ENCODE peak calls at places on chromosomes 1 and 21, in six cellular contexts. G is uterus, A is stomach, W is spleen, N is prostate gland, C is IMR-90. V is an unnamed sample.

GRCh38 chr1:33219886-33220661 is 36.2 kb upstream of the ZNF362 start:
- DNase-seq in G (no peak), A (no peak), W (no peak), N (peak; percentile 15), C (peak; percentile 45), V (no peak)

GRCh38 chr1:7574121-7575040 is 196.7 kb upstream of the VAMP3 start:
- DNase-seq in G (peak; percentile 29), A (peak; percentile 86), W (peak; percentile 64), N (peak; percentile 42), C (peak; percentile 21), V (peak; percentile 75)

GRCh38 chr1:30040081-30041019 is 683.0 kb downstream of the MATN1 start:
- DNase-seq in G (no peak), A (no peak), W (no peak), N (no peak), C (no peak), V (no peak)

GRCh38 chr1:67570473-67571143 is 114.4 kb upstream of the GADD45A start:
- DNase-seq in G (no peak), A (no peak), W (no peak), N (no peak), C (peak; percentile 97), V (peak; percentile 40)

GRCh38 chr1:50973875-50974617 is 4.0 kb downstream of the CDKN2C start:
- DNase-seq in G (no peak), A (no peak), W (no peak), N (no peak), C (no peak), V (no peak)

GRCh38 chr1:221886311-221887090 is 144.6 kb upstream of the DUSP10 start:
- DNase-seq in G (no peak), A (no peak), W (no peak), N (no peak), C (no peak), V (no peak)

GRCh38 chr1:201501812-201502510 is 5.0 kb downstream of the CSRP1 start:
- DNase-seq in G (peak; percentile 69), A (no peak), W (peak; percentile 30), N (peak; percentile 37), C (no peak), V (peak; percentile 58)

GRCh38 chr1:157969693-157970485 is 23.6 kb upstream of the KIRREL1 start:
- DNase-seq in G (peak; percentile 58), A (no peak), W (no peak), N (no peak), C (peak; percentile 88), V (peak; percentile 50)

GRCh38 chr1:157948547-157949152 is 44.8 kb upstream of the KIRREL1 start:
- DNase-seq in G (no peak), A (no peak), W (no peak), N (no peak), C (peak; percentile 42), V (peak; percentile 14)

GRCh38 chr1:7403265-7404045 is 367.6 kb upstream of the VAMP3 start:
- DNase-seq in G (no peak), A (peak; percentile 19), W (peak; percentile 20), N (peak; percentile 2), C (peak; percentile 68), V (no peak)

GRCh38 chr1:84969489-84970250 is 27.2 kb downstream of the MCOLN2 start:
- DNase-seq in G (no peak), A (no peak), W (no peak), N (no peak), C (no peak), V (no peak)

GRCh38 chr1:203325418-203326091 is 20.2 kb downstream of the BTG2 start:
- DNase-seq in G (no peak), A (peak; percentile 86), W (peak; percentile 88), N (peak; percentile 65), C (no peak), V (peak; percentile 75)

GRCh38 chr1:58576727-58577675 is at the start of gene TACSTD2:
- DNase-seq in G (no peak), A (peak; percentile 84), W (peak; percentile 86), N (peak; percentile 96), C (no peak), V (peak; percentile 94)

GRCh38 chr1:246647113-246647512 is 77.1 kb upstream of the SCCPDH start:
- DNase-seq in G (no peak), A (no peak), W (no peak), N (no peak), C (peak; percentile 71), V (peak; percentile 16)

GRCh38 chr1:162889989-162890388 is 29.0 kb upstream of the CCDC190 start:
- DNase-seq in G (no peak), A (no peak), W (no peak), N (no peak), C (no peak), V (no peak)

GRCh38 chr1:38173157-38173831 is 126.7 kb upstream of the POU3F1 start:
- DNase-seq in G (no peak), A (no peak), W (no peak), N (no peak), C (no peak), V (no peak)

GRCh38 chr21:15514073-15514946 is 215.5 kb upstream of the USP25 start:
- DNase-seq in G (no peak), A (no peak), W (no peak), N (no peak), C (no peak), V (no peak)

GRCh38 chr1:32073387-32074229 is 869 bp downstream of the TMEM39B start:
- DNase-seq in G (no peak), A (no peak), W (peak; percentile 69), N (no peak), C (no peak), V (no peak)

GRCh38 chr21:46664316-46664995 is 29.0 kb downstream of the PRMT2 start:
- DNase-seq in G (no peak), A (no peak), W (no peak), N (no peak), C (no peak), V (no peak)

GRCh38 chr1:38242506-38242905 is 195.9 kb upstream of the POU3F1 start:
- DNase-seq in G (no peak), A (no peak), W (no peak), N (no peak), C (no peak), V (no peak)

GRCh38 chr1:119009300-119009660 is 21.1 kb upstream of the TBX15 start:
- DNase-seq in G (no peak), A (no peak), W (no peak), N (no peak), C (no peak), V (no peak)

GRCh38 chr1:103106426-103107321 is 1.6 kb downstream of the COL11A1 start:
- DNase-seq in G (no peak), A (no peak), W (no peak), N (peak; percentile 6), C (peak; percentile 30), V (peak; percentile 34)

GRCh38 chr1:147717051-147717705 is 43.2 kb downstream of the GJA5 start:
- DNase-seq in G (no peak), A (peak; percentile 52), W (no peak), N (peak; percentile 57), C (no peak), V (peak; percentile 47)

GRCh38 chr21:42220138-42220701 is 1.3 kb downstream of the ABCG1 start:
- DNase-seq in G (peak; percentile 54), A (peak; percentile 69), W (peak; percentile 92), N (peak; percentile 62), C (peak; percentile 82), V (peak; percentile 82)

GRCh38 chr1:84753516-84754375 is 63.5 kb upstream of the SSX2IP start:
- DNase-seq in G (peak; percentile 72), A (peak; percentile 75), W (peak; percentile 86), N (peak; percentile 69), C (peak; percentile 78), V (peak; percentile 77)

GRCh38 chr1:59298178-59298583 is 1.3 kb downstream of the FGGY start:
- DNase-seq in G (peak; percentile 42), A (no peak), W (no peak), N (no peak), C (no peak), V (no peak)

DNA sequence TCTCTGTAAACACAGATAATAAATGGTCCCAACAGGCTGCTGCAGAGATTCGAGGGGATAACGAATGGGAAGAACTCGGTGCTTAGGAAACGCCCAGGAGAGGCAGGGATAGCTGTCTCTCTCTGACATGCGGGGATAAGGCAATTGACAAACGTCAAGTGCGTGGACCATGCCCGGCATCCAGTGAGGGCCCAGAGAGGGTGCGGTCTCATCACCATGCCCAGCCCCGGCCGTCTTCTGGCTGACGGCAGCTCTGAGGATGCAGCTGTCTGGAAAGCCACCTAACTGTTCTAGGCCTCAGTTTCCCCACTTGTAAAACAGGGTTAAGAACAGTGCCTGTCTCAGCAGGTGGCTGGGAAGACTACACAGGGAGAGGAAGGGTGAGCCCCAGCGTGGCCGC is 48.1 kb downstream of the ACOT7 start:
- DNase-seq in G (no peak), A (no peak), W (no peak), N (no peak), C (no peak), V (no peak)
- TF ChIP-seq CTCF in G (no peak), A (no peak), W (no peak), N (no peak), C (no peak), V (no peak)

GRCh38 chr1:25774921-25775774 is 24.8 kb upstream of the SELENON start:
- DNase-seq in G (no peak), A (no peak), W (peak; percentile 82), N (no peak), C (no peak), V (no peak)
- TF ChIP-seq POLR2A in G (no peak), A (no peak), W (no peak), N (no peak), C (no peak), V (no peak)

DNA sequence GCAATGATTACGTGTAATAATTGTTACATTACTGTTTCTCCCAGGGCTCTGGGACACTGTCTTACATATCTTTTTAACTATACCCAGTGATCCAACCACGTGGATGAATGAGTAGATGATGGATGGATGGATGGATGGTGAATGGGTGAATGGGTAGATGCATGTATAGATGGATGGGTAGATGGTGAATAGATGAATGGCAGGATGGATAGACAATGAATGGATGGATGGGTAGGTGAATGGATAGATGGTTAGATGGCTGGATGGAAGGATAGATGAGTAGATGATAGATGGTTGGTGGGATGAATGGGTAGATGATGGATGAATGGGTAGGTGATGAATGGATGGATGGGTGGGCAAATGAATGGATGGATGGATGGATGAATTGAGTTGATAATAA is 135.9 kb downstream of the HUNK start:
- DNase-seq in G (no peak), A (no peak), W (no peak), N (no peak), C (no peak), V (no peak)
- H3K4me3 ChIP-seq in G (no peak overlapping the region), A (no peak overlapping the region), W (no peak overlapping the region), N (no peak overlapping the region), C (no peak overlapping the region), V (no peak overlapping the region)

DNA sequence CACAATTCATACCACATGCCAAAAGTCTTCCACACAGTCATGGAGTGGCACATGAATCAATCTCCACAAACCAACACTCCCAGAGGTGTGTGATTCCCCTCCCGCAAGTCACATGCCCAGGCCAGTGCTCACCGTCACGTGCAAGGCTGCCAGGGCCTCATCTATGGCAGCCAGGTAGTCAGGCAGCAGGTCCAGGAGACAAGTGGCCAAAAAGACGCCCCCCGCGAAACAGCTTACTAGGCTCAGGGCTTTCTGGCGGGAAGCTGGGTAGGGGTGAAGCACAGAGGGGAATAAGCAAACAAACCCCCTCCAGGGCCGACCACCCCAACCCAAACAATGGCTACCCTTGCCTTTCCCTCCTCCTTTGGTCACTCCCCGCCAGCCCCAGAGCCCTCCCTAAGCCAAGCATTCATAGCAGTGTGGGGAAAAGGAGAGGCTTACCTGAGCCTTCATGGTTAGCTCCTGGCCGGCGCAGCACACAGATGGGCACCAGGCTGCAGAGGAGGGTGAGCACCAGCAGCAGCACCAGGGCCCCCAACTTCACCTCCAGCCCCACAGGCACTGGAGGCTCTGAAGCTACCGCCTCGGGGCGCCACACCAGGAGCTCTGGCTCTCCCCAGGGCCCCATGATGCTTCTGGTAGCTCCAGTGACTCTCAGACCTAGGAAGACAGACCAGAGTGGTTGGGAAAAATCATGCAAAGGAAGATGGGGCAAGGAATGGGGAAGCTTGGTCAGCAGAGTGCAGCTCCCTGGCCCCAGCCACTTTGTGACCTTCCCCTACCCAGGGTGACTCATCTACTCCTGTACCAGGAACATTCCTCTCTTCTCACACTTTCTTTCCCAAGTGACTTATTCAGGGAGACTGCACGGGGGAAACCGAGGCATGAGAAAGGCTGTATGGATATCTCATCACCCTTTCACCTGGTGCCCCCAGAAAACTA is 978 bp downstream of the SLC39A1 start:
- DNase-seq in G (peak; percentile 49), A (peak; percentile 63), W (peak; percentile 83), N (peak; percentile 59), C (peak; percentile 60), V (peak; percentile 68)
- TF ChIP-seq CTCF in G (no peak), A (no peak), W (no peak), N (no peak), C (no peak), V (no peak)